ENCODE peak calls at places on chromosome X, in nine cellular contexts. D, K, W, P, Z, H, V, S and N are unnamed samples.

GRCh38 chrX:119406739-119407138 is 7.6 kb downstream of the SLC25A43 start:
- DNase-seq in D (no peak), K (no peak), W (no peak), P (no peak), Z (no peak), H (no peak), V (no peak), S (no peak), N (no peak)

GRCh38 chrX:11188664-11189063 is 77.5 kb downstream of the HCCS start:
- DNase-seq in D (peak), K (no peak), W (no peak), P (no peak), Z (no peak), H (no peak), V (no peak), S (peak), N (no peak)

GRCh38 chrX:17024896-17025295 is 78.4 kb downstream of the REPS2 start:
- DNase-seq in D (no peak), K (no peak), W (no peak), P (no peak), Z (no peak), H (no peak), V (no peak), S (peak), N (no peak)

GRCh38 chrX:37350034-37350365 is 836 bp downstream of the PRRG1 start:
- DNase-seq in D (peak), K (no peak), W (peak), P (no peak), Z (no peak), H (no peak), V (no peak), S (no peak), N (no peak)

GRCh38 chrX:48971325-48972213 is at the start of gene KCND1:
- DNase-seq in D (peak), K (peak), W (peak), P (no peak), Z (peak), H (peak), V (no peak), S (no peak), N (no peak)

GRCh38 chrX:116246261-116246660 is 75.7 kb downstream of the AGTR2 start:
- DNase-seq in D (peak), K (no peak), W (peak), P (no peak), Z (no peak), H (no peak), V (no peak), S (no peak), N (no peak)

GRCh38 chrX:37993857-37994619 is 12.3 kb upstream of the SYTL5 start:
- DNase-seq in D (no peak), K (no peak), W (no peak), P (peak), Z (no peak), H (peak), V (no peak), S (peak), N (peak)

GRCh38 chrX:120310861-120311631 is at the start of gene TMEM255A:
- DNase-seq in D (no peak), K (peak), W (peak), P (no peak), Z (no peak), H (no peak), V (no peak), S (no peak), N (no peak)

GRCh38 chrX:37860731-37861130 is 13.4 kb upstream of the DYNLT3 start:
- DNase-seq in D (no peak), K (no peak), W (no peak), P (no peak), Z (no peak), H (no peak), V (no peak), S (no peak), N (no peak)

GRCh38 chrX:91414710-91415109 is 19.9 kb upstream of the PABPC5 start:
- DNase-seq in D (no peak), K (no peak), W (no peak), P (no peak), Z (no peak), H (peak), V (no peak), S (no peak), N (no peak)

GRCh38 chrX:118615141-118615540 is 112.3 kb upstream of the IL13RA1 start:
- DNase-seq in D (no peak), K (no peak), W (no peak), P (no peak), Z (no peak), H (no peak), V (no peak), S (no peak), N (no peak)

GRCh38 chrX:23871905-23872546 is 35.7 kb downstream of the APOO start:
- DNase-seq in D (no peak), K (no peak), W (no peak), P (no peak), Z (no peak), H (no peak), V (no peak), S (no peak), N (no peak)

GRCh38 chrX:37553476-37553875 is 18.0 kb upstream of the LANCL3 start:
- DNase-seq in D (no peak), K (no peak), W (no peak), P (no peak), Z (no peak), H (no peak), V (no peak), S (no peak), N (no peak)

GRCh38 chrX:108199691-108200090 is 108.1 kb downstream of the ATG4A start:
- DNase-seq in D (peak), K (peak), W (peak), P (no peak), Z (no peak), H (peak), V (no peak), S (peak), N (peak)

GRCh38 chrX:105117621-105118020 is 102.9 kb downstream of the TEX13A start:
- DNase-seq in D (no peak), K (no peak), W (no peak), P (no peak), Z (no peak), H (no peak), V (no peak), S (no peak), N (no peak)
- TF ChIP-seq CTCF in D (no peak), K (no peak), W (no peak), P (no peak), Z (no peak), H (no peak), V (no peak), S (no peak), N (no peak)

DNA sequence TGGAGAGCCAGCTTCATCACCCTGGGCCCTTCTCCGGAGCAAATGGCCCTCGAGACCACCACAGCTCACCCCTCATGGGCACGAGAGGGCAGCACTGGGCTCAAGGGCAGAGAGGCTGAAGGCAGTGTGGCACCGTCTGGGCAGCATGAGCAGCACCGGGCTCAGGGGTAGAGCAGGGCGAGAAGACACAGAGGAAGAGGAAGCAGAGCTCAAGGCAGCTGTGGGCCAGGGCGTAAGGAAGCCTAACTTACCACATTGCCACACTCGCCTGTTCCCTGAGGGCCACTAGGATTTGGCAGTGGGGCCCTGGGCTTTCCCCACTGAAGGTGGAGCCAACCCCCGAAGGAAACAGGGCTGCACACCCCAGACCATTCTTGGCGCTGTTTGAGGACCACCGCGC is 15.5 kb downstream of the ZNF185 start:
- DNase-seq in D (no peak), K (no peak), W (no peak), P (no peak), Z (no peak), H (no peak), V (no peak), S (no peak), N (no peak)
- TF ChIP-seq CTCF in D (no peak), K (no peak), W (no peak), P (no peak), Z (no peak), H (no peak), V (no peak), S (no peak), N (no peak)

GRCh38 chrX:83916525-83916924 is 55.6 kb downstream of the CYLC1 start:
- DNase-seq in D (no peak), K (no peak), W (no peak), P (peak), Z (no peak), H (no peak), V (no peak), S (no peak), N (peak)
- TF ChIP-seq CTCF in D (peak), K (no peak), W (peak), P (peak), Z (no peak), H (peak), V (peak), S (peak), N (no peak)

DNA sequence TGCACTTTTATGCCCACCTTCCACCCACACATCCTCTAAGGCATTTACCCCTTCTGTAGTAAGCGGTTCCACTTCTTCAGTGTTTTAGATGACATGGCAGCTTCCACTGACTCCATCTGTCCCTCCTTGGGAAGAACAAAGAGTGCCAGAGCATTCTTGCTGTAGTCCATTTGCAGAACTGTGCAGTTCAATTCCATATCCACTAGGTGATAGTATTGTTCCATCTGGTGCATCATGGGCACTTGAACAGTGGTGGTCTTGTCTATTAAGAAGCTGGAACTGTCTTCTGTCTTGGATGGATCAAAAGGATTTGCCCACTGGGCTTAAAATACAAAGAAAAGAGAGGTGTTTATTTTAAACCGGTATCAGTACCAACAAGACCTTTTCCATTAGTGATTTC is 3.5 kb downstream of the SERPINA7 start:
- DNase-seq in D (no peak), K (no peak), W (no peak), P (no peak), Z (no peak), H (no peak), V (no peak), S (no peak), N (no peak)
- TF ChIP-seq CTCF in D (no peak), K (no peak), W (peak), P (peak), Z (peak), H (peak), V (peak), S (peak), N (no peak)

GRCh38 chrX:26915064-26915463 is 548.1 kb downstream of the PPP4R3C start:
- DNase-seq in D (peak), K (no peak), W (no peak), P (no peak), Z (no peak), H (no peak), V (no peak), S (no peak), N (no peak)

GRCh38 chrX:26922278-26922677 is 540.9 kb downstream of the PPP4R3C start:
- DNase-seq in D (peak), K (no peak), W (peak), P (no peak), Z (no peak), H (no peak), V (no peak), S (no peak), N (no peak)

GRCh38 chrX:26914232-26914631 is 548.9 kb downstream of the PPP4R3C start:
- DNase-seq in D (peak), K (no peak), W (no peak), P (no peak), Z (no peak), H (no peak), V (no peak), S (no peak), N (no peak)

GRCh38 chrX:26918633-26919032 is 544.5 kb downstream of the PPP4R3C start:
- DNase-seq in D (peak), K (no peak), W (no peak), P (peak), Z (no peak), H (peak), V (no peak), S (peak), N (peak)
- TF ChIP-seq CTCF in D (peak), K (no peak), W (peak), P (peak), Z (peak), H (no peak), V (peak), S (peak), N (peak)